ENCODE peak calls at places on chromosomes 12 and 14, in eight cellular contexts. One of them, this sample, is unnamed.

GRCh38 chr12:6215932-6216494 is 15.8 kb downstream of the CD9 start:
- DNase-seq in breast epithelium: peak; percentile 98
- DNase-seq in spleen: no peak
- DNase-seq in transverse colon: peak; percentile 88
- DNase-seq in HCT116: peak; percentile 93
- DNase-seq in K562: no peak
- DNase-seq in endothelial cell of umbilical vein: peak; percentile 92
- DNase-seq in SK-N-SH: no peak
- DNase-seq in this sample: peak; percentile 88

GRCh38 chr14:54338696-54339317 is 58.0 kb upstream of the CDKN3 start:
- DNase-seq in endothelial cell of umbilical vein: peak; percentile 78
- DNase-seq in K562: no peak
- DNase-seq in SK-N-SH: no peak
- DNase-seq in spleen: no peak
- DNase-seq in HCT116: peak; percentile 55
- DNase-seq in transverse colon: no peak
- DNase-seq in breast epithelium: no peak
- DNase-seq in this sample: no peak

GRCh38 chr12:101414533-101415119 is 7.1 kb upstream of the ARL1 start:
- DNase-seq in K562: peak; percentile 37
- DNase-seq in transverse colon: peak; percentile 19
- DNase-seq in endothelial cell of umbilical vein: peak; percentile 76
- DNase-seq in breast epithelium: no peak
- DNase-seq in HCT116: peak; percentile 73
- DNase-seq in spleen: no peak
- DNase-seq in SK-N-SH: peak; percentile 52
- DNase-seq in this sample: no peak

GRCh38 chr14:26917086-26917485 is 319.3 kb upstream of the NOVA1 start:
- DNase-seq in endothelial cell of umbilical vein: peak; percentile 28
- DNase-seq in HCT116: no peak
- DNase-seq in SK-N-SH: peak; percentile 1
- DNase-seq in breast epithelium: no peak
- DNase-seq in transverse colon: no peak
- DNase-seq in spleen: no peak
- DNase-seq in K562: peak; percentile 3
- DNase-seq in this sample: no peak

GRCh38 chr12:19186722-19187661 is 57.5 kb downstream of the PLEKHA5 start:
- DNase-seq in HCT116: peak; percentile 31
- DNase-seq in transverse colon: no peak
- DNase-seq in spleen: no peak
- DNase-seq in breast epithelium: no peak
- DNase-seq in endothelial cell of umbilical vein: peak; percentile 71
- DNase-seq in K562: peak; percentile 25
- DNase-seq in SK-N-SH: peak; percentile 38
- DNase-seq in this sample: no peak

GRCh38 chr12:31000751-31001150 is 72.9 kb upstream of the DDX11 start:
- DNase-seq in transverse colon: no peak
- DNase-seq in K562: no peak
- DNase-seq in endothelial cell of umbilical vein: peak; percentile 65
- DNase-seq in spleen: peak; percentile 27
- DNase-seq in SK-N-SH: no peak
- DNase-seq in HCT116: no peak
- DNase-seq in breast epithelium: no peak
- DNase-seq in this sample: no peak

GRCh38 chr12:58387199-58387598 is 445.8 kb downstream of the ATP23 start:
- DNase-seq in transverse colon: no peak
- DNase-seq in spleen: no peak
- DNase-seq in breast epithelium: no peak
- DNase-seq in endothelial cell of umbilical vein: no peak
- DNase-seq in K562: no peak
- DNase-seq in HCT116: peak; percentile 38
- DNase-seq in SK-N-SH: no peak
- DNase-seq in this sample: no peak

GRCh38 chr14:53412819-53413664 is 259.9 kb upstream of the DDHD1 start:
- DNase-seq in breast epithelium: no peak
- DNase-seq in endothelial cell of umbilical vein: peak; percentile 26
- DNase-seq in transverse colon: no peak
- DNase-seq in SK-N-SH: peak; percentile 5
- DNase-seq in K562: no peak
- DNase-seq in spleen: no peak
- DNase-seq in HCT116: no peak
- DNase-seq in this sample: no peak

GRCh38 chr14:101109981-101110728 is 206.6 kb upstream of the RTL1 start:
- DNase-seq in breast epithelium: peak; percentile 12
- DNase-seq in K562: no peak
- DNase-seq in endothelial cell of umbilical vein: no peak
- DNase-seq in HCT116: no peak
- DNase-seq in transverse colon: no peak
- DNase-seq in SK-N-SH: peak; percentile 12
- DNase-seq in spleen: peak; percentile 57
- DNase-seq in this sample: peak; percentile 21

GRCh38 chr12:114400395-114400794 is 5.5 kb downstream of the TBX5 start:
- DNase-seq in transverse colon: no peak
- DNase-seq in endothelial cell of umbilical vein: no peak
- DNase-seq in SK-N-SH: no peak
- DNase-seq in K562: no peak
- DNase-seq in breast epithelium: no peak
- DNase-seq in HCT116: no peak
- DNase-seq in spleen: no peak
- DNase-seq in this sample: no peak

GRCh38 chr14:105082703-105083102 is 17.5 kb upstream of the GPR132 start:
- DNase-seq in SK-N-SH: no peak
- DNase-seq in K562: no peak
- DNase-seq in spleen: no peak
- DNase-seq in breast epithelium: no peak
- DNase-seq in transverse colon: no peak
- DNase-seq in HCT116: no peak
- DNase-seq in endothelial cell of umbilical vein: no peak
- DNase-seq in this sample: no peak

GRCh38 chr12:103241184-103241583 is 254.6 kb downstream of the C12orf42 start:
- DNase-seq in endothelial cell of umbilical vein: no peak
- DNase-seq in K562: no peak
- DNase-seq in spleen: no peak
- DNase-seq in SK-N-SH: no peak
- DNase-seq in HCT116: no peak
- DNase-seq in breast epithelium: no peak
- DNase-seq in transverse colon: no peak
- DNase-seq in this sample: peak; percentile 42

GRCh38 chr12:32240833-32241232 is 134.2 kb downstream of the BICD1 start:
- DNase-seq in spleen: no peak
- DNase-seq in HCT116: no peak
- DNase-seq in SK-N-SH: no peak
- DNase-seq in endothelial cell of umbilical vein: peak; percentile 61
- DNase-seq in breast epithelium: no peak
- DNase-seq in K562: no peak
- DNase-seq in transverse colon: no peak
- DNase-seq in this sample: no peak

GRCh38 chr12:131021142-131021541 is 67.4 kb downstream of the ADGRD1 start:
- DNase-seq in spleen: no peak
- DNase-seq in endothelial cell of umbilical vein: no peak
- DNase-seq in SK-N-SH: no peak
- DNase-seq in HCT116: no peak
- DNase-seq in breast epithelium: no peak
- DNase-seq in transverse colon: no peak
- DNase-seq in K562: no peak
- DNase-seq in this sample: no peak

GRCh38 chr14:23102801-23103200 is 2.0 kb downstream of the CIROP start:
- DNase-seq in HCT116: no peak
- DNase-seq in endothelial cell of umbilical vein: no peak
- DNase-seq in SK-N-SH: no peak
- DNase-seq in breast epithelium: no peak
- DNase-seq in transverse colon: no peak
- DNase-seq in spleen: peak; percentile 45
- DNase-seq in K562: no peak
- DNase-seq in this sample: no peak

GRCh38 chr14:92666251-92666650 is 82.2 kb downstream of the LGMN start:
- DNase-seq in HCT116: no peak
- DNase-seq in spleen: no peak
- DNase-seq in transverse colon: no peak
- DNase-seq in breast epithelium: no peak
- DNase-seq in endothelial cell of umbilical vein: no peak
- DNase-seq in SK-N-SH: no peak
- DNase-seq in K562: no peak
- DNase-seq in this sample: no peak

GRCh38 chr14:81565441-81566290 is 32.0 kb upstream of the SEL1L start:
- DNase-seq in K562: peak; percentile 13
- DNase-seq in SK-N-SH: no peak
- DNase-seq in transverse colon: no peak
- DNase-seq in HCT116: peak; percentile 8
- DNase-seq in spleen: no peak
- DNase-seq in endothelial cell of umbilical vein: peak; percentile 6
- DNase-seq in breast epithelium: no peak
- DNase-seq in this sample: no peak

GRCh38 chr14:36701144-36701543 is 39.5 kb downstream of the PAX9 start:
- DNase-seq in HCT116: no peak
- DNase-seq in breast epithelium: no peak
- DNase-seq in SK-N-SH: no peak
- DNase-seq in K562: no peak
- DNase-seq in endothelial cell of umbilical vein: no peak
- DNase-seq in transverse colon: no peak
- DNase-seq in spleen: no peak
- DNase-seq in this sample: no peak

GRCh38 chr12:34605510-34605887 is 583.2 kb downstream of the ALG10 start:
- DNase-seq in endothelial cell of umbilical vein: no peak
- DNase-seq in K562: peak; percentile 2
- DNase-seq in SK-N-SH: peak; percentile 0
- DNase-seq in breast epithelium: no peak
- DNase-seq in spleen: peak; percentile 39
- DNase-seq in transverse colon: no peak
- DNase-seq in HCT116: no peak
- DNase-seq in this sample: no peak

GRCh38 chr12:34606749-34607519 is 584.6 kb downstream of the ALG10 start:
- DNase-seq in transverse colon: no peak
- DNase-seq in HCT116: no peak
- DNase-seq in breast epithelium: no peak
- DNase-seq in SK-N-SH: peak; percentile 0
- DNase-seq in spleen: peak; percentile 56
- DNase-seq in K562: no peak
- DNase-seq in endothelial cell of umbilical vein: no peak
- DNase-seq in this sample: no peak

GRCh38 chr12:34604631-34605509 is 582.6 kb downstream of the ALG10 start:
- DNase-seq in spleen: peak; percentile 52
- DNase-seq in HCT116: no peak
- DNase-seq in breast epithelium: no peak
- DNase-seq in endothelial cell of umbilical vein: no peak
- DNase-seq in SK-N-SH: peak; percentile 0
- DNase-seq in K562: peak; percentile 1
- DNase-seq in transverse colon: no peak
- DNase-seq in this sample: no peak

GRCh38 chr12:34607520-34608195 is 585.4 kb downstream of the ALG10 start:
- DNase-seq in spleen: peak; percentile 43
- DNase-seq in K562: peak; percentile 2
- DNase-seq in transverse colon: no peak
- DNase-seq in breast epithelium: no peak
- DNase-seq in SK-N-SH: peak; percentile 0
- DNase-seq in HCT116: no peak
- DNase-seq in endothelial cell of umbilical vein: no peak
- DNase-seq in this sample: no peak

GRCh38 chr12:34605955-34606748 is 583.9 kb downstream of the ALG10 start:
- DNase-seq in endothelial cell of umbilical vein: no peak
- DNase-seq in HCT116: no peak
- DNase-seq in K562: peak; percentile 3
- DNase-seq in transverse colon: no peak
- DNase-seq in spleen: peak; percentile 47
- DNase-seq in SK-N-SH: peak; percentile 0
- DNase-seq in breast epithelium: no peak
- DNase-seq in this sample: no peak
- H3K9me3 ChIP-seq in endothelial cell of umbilical vein: peaks cover 4% of the 10 kb centered on the region
- H3K9me3 ChIP-seq in HCT116: peaks cover 3% of the 10 kb centered on the region
- H3K9me3 ChIP-seq in K562: no peaks in the 10 kb centered on the region
- H3K9me3 ChIP-seq in transverse colon: peaks cover 22% of the 10 kb centered on the region
- H3K9me3 ChIP-seq in spleen: peaks cover 97% of the 10 kb centered on the region
- H3K9me3 ChIP-seq in SK-N-SH: no peaks in the 10 kb centered on the region
- H3K9me3 ChIP-seq in breast epithelium: peaks cover 65% of the 10 kb centered on the region
- H3K9me3 ChIP-seq in this sample: peaks cover 84% of the 10 kb centered on the region

DNA sequence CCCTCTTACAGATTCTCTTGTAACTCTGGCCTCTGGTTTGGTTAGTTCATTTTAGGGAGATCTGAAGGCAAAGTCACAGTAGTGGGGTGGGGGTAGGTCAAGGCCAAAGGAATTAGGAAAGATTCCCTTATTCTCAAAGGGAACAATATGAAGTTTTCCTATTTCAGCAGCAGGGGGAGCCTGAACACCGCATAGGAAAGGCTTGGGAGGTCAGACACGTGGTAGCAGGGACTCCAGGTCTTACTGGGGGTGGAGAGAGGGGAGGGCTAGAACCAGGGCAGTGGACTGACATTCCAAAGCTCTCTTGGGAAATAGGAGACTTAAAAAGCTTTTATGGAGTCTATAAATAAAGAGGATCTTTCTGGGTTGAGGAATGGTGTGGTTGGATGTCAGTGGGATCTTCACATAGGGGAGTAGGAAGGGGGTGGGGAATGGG is 1.3 kb downstream of the ZC3H10 start:
- DNase-seq in SK-N-SH: peak; percentile 85
- DNase-seq in transverse colon: peak; percentile 78
- DNase-seq in K562: peak; percentile 77
- DNase-seq in endothelial cell of umbilical vein: peak; percentile 79
- DNase-seq in breast epithelium: peak; percentile 78
- DNase-seq in HCT116: peak; percentile 82
- DNase-seq in spleen: no peak
- DNase-seq in this sample: peak; percentile 63
- TF ChIP-seq POLR2AphosphoS5 in SK-N-SH: no peak
- TF ChIP-seq POLR2AphosphoS5 in transverse colon: peak; percentile 29
- TF ChIP-seq POLR2AphosphoS5 in K562: peak; percentile 25
- TF ChIP-seq POLR2AphosphoS5 in endothelial cell of umbilical vein: no peak
- TF ChIP-seq POLR2AphosphoS5 in breast epithelium: peak; percentile 35
- TF ChIP-seq POLR2AphosphoS5 in HCT116: no peak
- TF ChIP-seq POLR2AphosphoS5 in spleen: no peak
- TF ChIP-seq POLR2AphosphoS5 in this sample: no peak

DNA sequence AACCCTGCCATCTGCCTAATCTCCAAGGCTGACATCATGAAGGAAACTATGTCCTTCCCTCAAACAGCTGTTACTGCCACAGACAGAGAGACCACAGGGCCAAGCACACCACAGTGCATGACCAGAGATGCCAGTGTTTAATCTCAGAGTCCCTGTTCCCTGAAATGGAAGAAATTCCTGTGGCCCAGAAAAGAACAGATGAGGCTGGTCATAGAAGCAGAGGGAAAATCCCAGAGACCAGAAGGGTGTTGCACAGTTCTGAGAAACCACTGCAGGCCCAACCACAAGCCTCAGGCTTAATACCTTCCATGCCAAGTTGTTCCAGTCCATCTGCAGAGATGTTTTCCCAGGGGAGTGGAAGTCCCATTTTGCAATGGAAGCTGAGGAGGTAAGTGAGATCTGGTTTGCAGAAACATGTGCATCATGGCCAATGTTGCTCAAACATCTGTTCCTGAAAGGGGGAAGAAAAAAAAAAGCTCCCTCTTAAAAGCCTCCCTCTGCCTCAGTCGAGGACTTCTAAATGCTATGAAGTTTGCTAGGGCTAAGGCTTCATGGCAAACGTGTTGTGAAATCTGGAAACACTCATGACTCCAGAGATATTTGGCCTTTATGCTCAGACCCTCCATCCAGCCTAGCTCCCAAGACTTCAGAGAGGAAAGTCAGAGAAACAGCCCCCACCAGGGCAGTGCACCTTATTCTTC is 98.6 kb downstream of the SCARB1 start:
- DNase-seq in K562: no peak
- DNase-seq in spleen: no peak
- DNase-seq in HCT116: no peak
- DNase-seq in SK-N-SH: no peak
- DNase-seq in endothelial cell of umbilical vein: no peak
- DNase-seq in breast epithelium: peak; percentile 76
- DNase-seq in transverse colon: no peak
- DNase-seq in this sample: no peak
- H3K27ac ChIP-seq in K562: no peak overlapping the region
- H3K27ac ChIP-seq in spleen: peak overlapping the region; percentile 49
- H3K27ac ChIP-seq in HCT116: no peak overlapping the region
- H3K27ac ChIP-seq in SK-N-SH: no peak overlapping the region
- H3K27ac ChIP-seq in endothelial cell of umbilical vein: no peak overlapping the region
- H3K27ac ChIP-seq in breast epithelium: peak overlapping the region; percentile 79
- H3K27ac ChIP-seq in transverse colon: peak overlapping the region; percentile 83
- H3K27ac ChIP-seq in this sample: peak overlapping the region; percentile 78

GRCh38 chr12:132941336-132941954 is 14.7 kb downstream of the ZNF605 start:
- DNase-seq in HCT116: no peak
- DNase-seq in SK-N-SH: no peak
- DNase-seq in spleen: no peak
- DNase-seq in breast epithelium: no peak
- DNase-seq in K562: no peak
- DNase-seq in endothelial cell of umbilical vein: no peak
- DNase-seq in transverse colon: no peak
- DNase-seq in this sample: no peak
- H3K9me3 ChIP-seq in HCT116: peaks cover 15% of the 10 kb centered on the region
- H3K9me3 ChIP-seq in SK-N-SH: peaks cover 4% of the 10 kb centered on the region
- H3K9me3 ChIP-seq in spleen: peaks cover 99% of the 10 kb centered on the region
- H3K9me3 ChIP-seq in breast epithelium: peaks cover 92% of the 10 kb centered on the region
- H3K9me3 ChIP-seq in K562: peaks cover 5% of the 10 kb centered on the region
- H3K9me3 ChIP-seq in endothelial cell of umbilical vein: peaks cover 9% of the 10 kb centered on the region
- H3K9me3 ChIP-seq in transverse colon: peaks cover 44% of the 10 kb centered on the region
- H3K9me3 ChIP-seq in this sample: peaks cover 92% of the 10 kb centered on the region

This sample was measured in stomach.